ENCODE peak calls at places on chromosomes 2 and 18, in four cellular contexts. One of them, this sample, is unnamed.
A peak's percentile ranks its signal among the peaks of the same experiment; 100 is the strongest.

GRCh38 chr2:241560181-241560882 is 1.8 kb downstream of the BOK start:
- DNase-seq in A549: no peak
- DNase-seq in tibial nerve: no peak
- DNase-seq in SK-N-SH: peak; percentile 58
- DNase-seq in this sample: no peak

GRCh38 chr18:3652380-3653262 is 202.6 kb downstream of the TGIF1 start:
- DNase-seq in tibial nerve: no peak
- DNase-seq in SK-N-SH: peak; percentile 45
- DNase-seq in A549: peak; percentile 89
- DNase-seq in this sample: peak; percentile 70

GRCh38 chr18:70047931-70048603 is 100.4 kb upstream of the CD226 start:
- DNase-seq in tibial nerve: no peak
- DNase-seq in A549: no peak
- DNase-seq in SK-N-SH: no peak
- DNase-seq in this sample: no peak

GRCh38 chr18:13629841-13630747 is 96.3 kb downstream of the FAM210A start:
- DNase-seq in A549: peak; percentile 61
- DNase-seq in tibial nerve: peak; percentile 63
- DNase-seq in SK-N-SH: peak; percentile 91
- DNase-seq in this sample: peak; percentile 49

GRCh38 chr2:240163056-240163714 is 22.7 kb upstream of the OTOS start:
- DNase-seq in SK-N-SH: no peak
- DNase-seq in tibial nerve: no peak
- DNase-seq in A549: no peak
- DNase-seq in this sample: no peak

GRCh38 chr2:46336560-46336959 is 39.4 kb downstream of the EPAS1 start:
- DNase-seq in A549: no peak
- DNase-seq in tibial nerve: no peak
- DNase-seq in SK-N-SH: no peak
- DNase-seq in this sample: no peak

GRCh38 chr2:13056259-13056843 is 339.6 kb downstream of the TRIB2 start:
- DNase-seq in SK-N-SH: peak; percentile 41
- DNase-seq in tibial nerve: no peak
- DNase-seq in A549: no peak
- DNase-seq in this sample: no peak

GRCh38 chr2:19256239-19256638 is 102.2 kb downstream of the OSR1 start:
- DNase-seq in A549: no peak
- DNase-seq in tibial nerve: no peak
- DNase-seq in SK-N-SH: peak; percentile 9
- DNase-seq in this sample: no peak

GRCh38 chr2:17593445-17593840 is 52.9 kb downstream of the VSNL1 start:
- DNase-seq in A549: no peak
- DNase-seq in tibial nerve: no peak
- DNase-seq in SK-N-SH: no peak
- DNase-seq in this sample: no peak

GRCh38 chr18:79601234-79601633 is 78.4 kb upstream of the CTDP1 start:
- DNase-seq in tibial nerve: no peak
- DNase-seq in A549: no peak
- DNase-seq in SK-N-SH: no peak
- DNase-seq in this sample: no peak
- TF ChIP-seq EP300 in tibial nerve: no peak
- TF ChIP-seq EP300 in A549: no peak
- TF ChIP-seq EP300 in SK-N-SH: no peak
- TF ChIP-seq EP300 in this sample: no peak

GRCh38 chr2:160492401-160493226 is 993 bp downstream of the RBMS1 start:
- DNase-seq in tibial nerve: peak; percentile 55
- DNase-seq in SK-N-SH: peak; percentile 82
- DNase-seq in A549: peak; percentile 62
- DNase-seq in this sample: peak; percentile 56

GRCh38 chr2:160489096-160489495 is 4.5 kb downstream of the RBMS1 start:
- DNase-seq in A549: no peak
- DNase-seq in tibial nerve: no peak
- DNase-seq in SK-N-SH: no peak
- DNase-seq in this sample: no peak

GRCh38 chr2:160493227-160494028 is at the start of gene RBMS1:
- DNase-seq in SK-N-SH: peak; percentile 92
- DNase-seq in tibial nerve: no peak
- DNase-seq in A549: peak; percentile 46
- DNase-seq in this sample: peak; percentile 53

GRCh38 chr2:160491922-160492371 is 1.7 kb downstream of the RBMS1 start:
- DNase-seq in A549: no peak
- DNase-seq in tibial nerve: peak; percentile 38
- DNase-seq in SK-N-SH: no peak
- DNase-seq in this sample: no peak

DNA sequence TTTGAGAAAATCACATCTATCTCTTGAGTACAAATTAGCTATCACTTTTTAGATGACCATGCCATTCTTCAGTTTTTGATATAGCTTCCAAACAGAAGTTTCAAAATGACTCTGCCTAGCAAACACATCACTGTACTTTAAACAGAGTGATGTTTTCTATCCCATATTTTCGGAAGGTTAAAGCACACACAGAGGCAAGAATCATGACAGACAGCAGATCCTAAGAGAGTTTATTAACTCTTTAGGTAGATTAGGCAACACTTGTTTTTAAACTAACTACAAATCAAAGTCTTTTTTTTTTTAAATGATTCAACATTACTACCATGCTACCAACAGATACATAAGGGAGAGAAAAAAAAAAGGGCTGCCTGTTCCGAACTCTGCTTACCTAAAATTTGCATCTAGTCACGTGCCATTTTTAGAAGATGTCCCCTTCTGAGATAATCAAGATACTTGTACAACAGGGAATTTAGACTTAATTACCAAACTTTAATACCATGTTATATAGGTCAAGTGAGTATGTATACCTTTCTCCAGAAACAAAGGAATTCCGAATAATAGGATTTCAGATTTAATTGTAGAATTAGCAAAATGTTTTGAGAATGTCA is 2.7 kb downstream of the RBMS1 start:
- DNase-seq in A549: no peak
- DNase-seq in SK-N-SH: no peak
- DNase-seq in tibial nerve: no peak
- DNase-seq in this sample: no peak
- H3K4me1 ChIP-seq in A549: peaks cover 54% of the 10 kb centered on the region
- H3K4me1 ChIP-seq in SK-N-SH: peaks cover 32% of the 10 kb centered on the region
- H3K4me1 ChIP-seq in tibial nerve: peaks cover 54% of the 10 kb centered on the region
- H3K4me1 ChIP-seq in this sample: peaks cover 12% of the 10 kb centered on the region

GRCh38 chr2:49861821-49862220 is 707.5 kb upstream of the FSHR start:
- DNase-seq in tibial nerve: no peak
- DNase-seq in A549: no peak
- DNase-seq in SK-N-SH: no peak
- DNase-seq in this sample: no peak

GRCh38 chr2:49858657-49859056 is 704.3 kb upstream of the FSHR start:
- DNase-seq in SK-N-SH: peak; percentile 51
- DNase-seq in A549: no peak
- DNase-seq in tibial nerve: no peak
- DNase-seq in this sample: no peak

GRCh38 chr2:49860834-49861233 is 706.5 kb upstream of the FSHR start:
- DNase-seq in tibial nerve: no peak
- DNase-seq in A549: no peak
- DNase-seq in SK-N-SH: no peak
- DNase-seq in this sample: no peak

GRCh38 chr2:49858113-49858490 is 703.8 kb upstream of the FSHR start:
- DNase-seq in tibial nerve: no peak
- DNase-seq in SK-N-SH: no peak
- DNase-seq in A549: no peak
- DNase-seq in this sample: no peak

GRCh38 chr2:49860170-49860569 is 705.9 kb upstream of the FSHR start:
- DNase-seq in A549: no peak
- DNase-seq in SK-N-SH: no peak
- DNase-seq in tibial nerve: no peak
- DNase-seq in this sample: no peak
- TF ChIP-seq EP300 in A549: no peak
- TF ChIP-seq EP300 in SK-N-SH: no peak
- TF ChIP-seq EP300 in tibial nerve: no peak
- TF ChIP-seq EP300 in this sample: no peak

DNA sequence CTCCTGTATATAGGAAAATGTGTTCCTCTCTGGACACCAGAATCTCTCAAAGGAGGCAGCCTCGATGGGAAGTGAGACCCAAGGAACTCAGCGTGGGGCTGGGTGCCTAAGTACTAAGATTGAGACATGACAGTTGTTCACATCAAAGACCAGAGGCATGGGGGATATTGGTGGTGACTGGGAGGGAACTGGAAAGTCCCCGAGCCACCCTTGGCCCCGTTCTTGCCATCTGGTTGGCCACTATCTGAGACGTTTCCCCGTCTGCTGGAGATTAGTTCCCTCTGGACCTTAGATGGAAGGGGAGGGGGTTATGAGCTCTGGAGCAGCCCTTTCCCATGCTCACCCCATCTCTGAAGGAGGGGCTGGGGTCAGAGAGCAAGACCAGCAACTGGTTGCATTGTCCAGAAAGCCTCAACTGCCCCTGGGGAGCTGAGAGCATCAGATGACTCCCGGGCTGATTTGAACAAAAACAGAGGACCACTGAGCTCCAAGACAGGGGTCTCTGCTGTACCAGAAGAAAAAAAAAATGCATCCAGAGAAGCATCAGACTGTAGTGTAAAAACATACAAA is 11.8 kb downstream of the FBLN7 start:
- DNase-seq in A549: no peak
- DNase-seq in tibial nerve: peak; percentile 2
- DNase-seq in SK-N-SH: no peak
- DNase-seq in this sample: no peak
- H3K4me1 ChIP-seq in A549: no peaks in the 10 kb centered on the region
- H3K4me1 ChIP-seq in tibial nerve: no peaks in the 10 kb centered on the region
- H3K4me1 ChIP-seq in SK-N-SH: peaks cover 6% of the 10 kb centered on the region
- H3K4me1 ChIP-seq in this sample: no peaks in the 10 kb centered on the region

GRCh38 chr18:58547864-58548263 is 81.0 kb downstream of the ALPK2 start:
- DNase-seq in tibial nerve: no peak
- DNase-seq in SK-N-SH: no peak
- DNase-seq in A549: no peak
- DNase-seq in this sample: no peak

GRCh38 chr18:58556333-58557012 is 72.4 kb downstream of the ALPK2 start:
- DNase-seq in tibial nerve: no peak
- DNase-seq in A549: no peak
- DNase-seq in SK-N-SH: peak; percentile 69
- DNase-seq in this sample: no peak

GRCh38 chr18:58554404-58554803 is 74.5 kb downstream of the ALPK2 start:
- DNase-seq in SK-N-SH: no peak
- DNase-seq in A549: no peak
- DNase-seq in tibial nerve: no peak
- DNase-seq in this sample: no peak

GRCh38 chr18:58549814-58550339 is 79.0 kb downstream of the ALPK2 start:
- DNase-seq in SK-N-SH: no peak
- DNase-seq in tibial nerve: no peak
- DNase-seq in A549: no peak
- DNase-seq in this sample: peak; percentile 48

DNA sequence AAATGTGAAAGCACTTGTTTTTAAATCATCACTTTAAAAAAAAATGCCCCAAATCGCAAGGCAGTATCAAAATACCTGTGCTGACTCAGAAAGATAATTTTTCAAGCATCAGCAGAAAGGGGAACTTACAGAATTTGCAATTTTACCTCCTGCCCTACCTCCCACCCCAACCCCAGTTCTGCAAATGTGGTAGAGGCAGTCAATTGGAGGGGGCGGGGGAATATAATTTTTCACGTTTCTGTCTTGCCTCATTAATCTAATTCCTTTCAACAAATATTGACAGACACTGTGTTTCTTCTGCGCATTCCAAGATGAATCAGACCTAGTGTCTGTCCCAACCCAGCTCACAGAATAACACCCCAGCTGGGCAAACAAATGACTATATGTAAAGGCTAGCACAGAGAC is 76.8 kb downstream of the ALPK2 start:
- DNase-seq in SK-N-SH: no peak
- DNase-seq in A549: no peak
- DNase-seq in tibial nerve: no peak
- DNase-seq in this sample: no peak
- TF ChIP-seq EP300 in SK-N-SH: no peak
- TF ChIP-seq EP300 in A549: peak; percentile 54
- TF ChIP-seq EP300 in tibial nerve: no peak
- TF ChIP-seq EP300 in this sample: no peak

GRCh38 chr2:127400533-127400896 is 12.7 kb upstream of the MAP3K2 start:
- DNase-seq in tibial nerve: no peak
- DNase-seq in A549: no peak
- DNase-seq in SK-N-SH: no peak
- DNase-seq in this sample: peak; percentile 72

GRCh38 chr2:127398239-127398590 is 10.4 kb upstream of the MAP3K2 start:
- DNase-seq in tibial nerve: peak; percentile 77
- DNase-seq in A549: peak; percentile 95
- DNase-seq in SK-N-SH: peak; percentile 70
- DNase-seq in this sample: peak; percentile 88

GRCh38 chr2:127394464-127394863 is 6.7 kb upstream of the MAP3K2 start:
- DNase-seq in A549: no peak
- DNase-seq in SK-N-SH: no peak
- DNase-seq in tibial nerve: no peak
- DNase-seq in this sample: no peak

GRCh38 chr2:127400897-127401756 is 13.4 kb upstream of the MAP3K2 start:
- DNase-seq in tibial nerve: no peak
- DNase-seq in A549: peak; percentile 55
- DNase-seq in SK-N-SH: no peak
- DNase-seq in this sample: peak; percentile 88

DNA sequence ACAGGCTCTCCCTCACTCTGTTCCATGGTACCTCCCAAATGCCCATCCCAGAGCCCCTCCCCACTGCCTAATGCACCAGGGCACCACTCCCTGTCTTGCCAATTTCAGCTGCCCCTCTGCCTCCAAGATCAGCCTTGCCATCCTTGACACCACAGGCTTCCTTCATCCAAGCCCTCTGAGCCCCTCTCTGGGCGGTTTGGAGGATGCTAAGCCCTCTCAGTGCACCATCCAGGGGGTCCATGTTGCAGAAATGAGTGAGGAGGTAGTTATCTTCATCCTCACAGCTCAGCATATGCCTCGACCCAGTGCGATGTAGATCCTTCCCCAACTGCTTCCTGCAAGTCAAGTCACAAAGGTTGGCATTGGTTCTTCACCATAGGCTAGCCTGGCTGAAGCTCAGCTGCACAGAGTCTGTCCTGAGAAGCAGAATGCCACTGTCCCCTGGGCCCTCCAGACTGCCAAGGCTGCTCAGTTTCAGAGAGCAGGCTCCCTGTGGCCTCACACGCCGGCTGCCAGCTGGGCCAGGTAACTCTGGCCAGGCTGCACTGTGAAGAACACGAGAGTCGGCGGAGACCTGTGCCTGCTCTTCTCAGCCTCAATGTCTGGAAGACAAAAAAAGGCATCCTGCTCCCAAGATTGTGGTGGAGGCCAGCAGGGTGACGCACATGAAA is 9.9 kb upstream of the MAP3K2 start:
- DNase-seq in SK-N-SH: no peak
- DNase-seq in tibial nerve: no peak
- DNase-seq in A549: no peak
- DNase-seq in this sample: no peak
- H3K4me1 ChIP-seq in SK-N-SH: peaks cover 10% of the 10 kb centered on the region
- H3K4me1 ChIP-seq in tibial nerve: peaks cover 23% of the 10 kb centered on the region
- H3K4me1 ChIP-seq in A549: peaks cover 58% of the 10 kb centered on the region
- H3K4me1 ChIP-seq in this sample: peaks cover 29% of the 10 kb centered on the region

GRCh38 chr2:176537932-176538331 is 268.7 kb downstream of the MTX2 start:
- DNase-seq in tibial nerve: no peak
- DNase-seq in A549: no peak
- DNase-seq in SK-N-SH: peak; percentile 34
- DNase-seq in this sample: no peak

GRCh38 chr2:176534798-176535479 is 265.7 kb downstream of the MTX2 start:
- DNase-seq in tibial nerve: no peak
- DNase-seq in SK-N-SH: no peak
- DNase-seq in A549: no peak
- DNase-seq in this sample: no peak

GRCh38 chr2:176535480-176536113 is 266.4 kb downstream of the MTX2 start:
- DNase-seq in SK-N-SH: no peak
- DNase-seq in A549: no peak
- DNase-seq in tibial nerve: no peak
- DNase-seq in this sample: no peak

GRCh38 chr2:176533505-176534193 is 264.4 kb downstream of the MTX2 start:
- DNase-seq in SK-N-SH: no peak
- DNase-seq in tibial nerve: no peak
- DNase-seq in A549: no peak
- DNase-seq in this sample: no peak

GRCh38 chr2:176536739-176537138 is 267.5 kb downstream of the MTX2 start:
- DNase-seq in SK-N-SH: no peak
- DNase-seq in A549: no peak
- DNase-seq in tibial nerve: no peak
- DNase-seq in this sample: no peak
- TF ChIP-seq EP300 in SK-N-SH: no peak
- TF ChIP-seq EP300 in A549: no peak
- TF ChIP-seq EP300 in tibial nerve: no peak
- TF ChIP-seq EP300 in this sample: no peak

This sample was measured in transverse colon.